ENCODE peak calls at places on chromosomes 12 and 14, in four cellular contexts. M, R, O and B are unnamed samples.

GRCh38 chr12:6936642-6937480 is 6.8 kb upstream of the RNU7-1 start:
- DNase-seq in M (no peak), R (no peak), O (no peak), B (no peak)

GRCh38 chr14:31568671-31569070 is 7.5 kb downstream of the NUBPL start:
- DNase-seq in M (no peak), R (no peak), O (no peak), B (no peak)

GRCh38 chr12:8038659-8039114 is 6.2 kb downstream of the FOXJ2 start:
- DNase-seq in M (peak; percentile 93), R (no peak), O (no peak), B (no peak)

GRCh38 chr14:34059925-34060746 is 109.3 kb upstream of the EGLN3 start:
- DNase-seq in M (peak; percentile 59), R (no peak), O (peak; percentile 70), B (no peak)

GRCh38 chr14:36915089-36915488 is 253.4 kb downstream of the PAX9 start:
- DNase-seq in M (no peak), R (no peak), O (no peak), B (no peak)

GRCh38 chr12:122111070-122111750 is 32.7 kb downstream of the MLXIP start:
- DNase-seq in M (no peak), R (peak; percentile 84), O (no peak), B (no peak)

GRCh38 chr12:105053116-105053572 is 31.1 kb downstream of the ALDH1L2 start:
- DNase-seq in M (peak; percentile 96), R (peak; percentile 23), O (peak; percentile 65), B (peak; percentile 59)

GRCh38 chr14:81302613-81303012 is 81.9 kb upstream of the GTF2A1 start:
- DNase-seq in M (no peak), R (no peak), O (no peak), B (no peak)

GRCh38 chr14:99982449-99983250 is 82.6 kb upstream of the EVL start:
- DNase-seq in M (peak; percentile 77), R (peak; percentile 28), O (peak; percentile 58), B (peak; percentile 76)

GRCh38 chr12:115351513-115352077 is 667.6 kb upstream of the TBX3 start:
- DNase-seq in M (no peak), R (no peak), O (no peak), B (no peak)

GRCh38 chr12:97386133-97386581 is 76.4 kb upstream of the RMST start:
- DNase-seq in M (no peak), R (no peak), O (no peak), B (no peak)

GRCh38 chr14:39175445-39176262 is 600 bp downstream of the PNN start:
- DNase-seq in M (no peak), R (no peak), O (no peak), B (no peak)

GRCh38 chr14:100604709-100605108 is 17.5 kb upstream of the BEGAIN start:
- DNase-seq in M (no peak), R (no peak), O (no peak), B (no peak)

GRCh38 chr12:70837026-70837425 is 83.5 kb downstream of the PTPRR start:
- DNase-seq in M (no peak), R (no peak), O (no peak), B (no peak)

GRCh38 chr14:54493293-54493692 is 4.5 kb upstream of the GMFB start:
- DNase-seq in M (no peak), R (no peak), O (no peak), B (no peak)

GRCh38 chr14:76917158-76917596 is 91.0 kb downstream of the LRRC74A start:
- DNase-seq in M (peak; percentile 87), R (no peak), O (peak; percentile 52), B (no peak)

GRCh38 chr12:8698132-8698829 is 490 bp downstream of the RIMKLB start:
- DNase-seq in M (peak; percentile 74), R (no peak), O (peak; percentile 64), B (peak; percentile 31)

GRCh38 chr12:2057041-2057792 is 4.4 kb downstream of the CACNA1C start:
- DNase-seq in M (peak; percentile 82), R (no peak), O (peak; percentile 77), B (no peak)

GRCh38 chr12:2988494-2988893 is 29.3 kb downstream of the TEAD4 start:
- DNase-seq in M (no peak), R (no peak), O (no peak), B (no peak)

GRCh38 chr12:100359822-100360221 is 2.9 kb downstream of the SLC17A8 start:
- DNase-seq in M (no peak), R (no peak), O (no peak), B (no peak)

GRCh38 chr12:38144601-38145436 is 171.8 kb upstream of the ALG10B start:
- DNase-seq in M (no peak), R (no peak), O (no peak), B (no peak)

GRCh38 chr12:50550530-50551223 is 45.9 kb downstream of the DIP2B start:
- DNase-seq in M (no peak), R (no peak), O (peak; percentile 46), B (no peak)

GRCh38 chr12:28290262-28290661 is 100.0 kb downstream of the CCDC91 start:
- DNase-seq in M (no peak), R (no peak), O (no peak), B (no peak)

GRCh38 chr12:4539167-4539870 is 629 bp downstream of the RAD51AP1 start:
- DNase-seq in M (no peak), R (no peak), O (no peak), B (no peak)

GRCh38 chr12:26473291-26473690 is 277.9 kb downstream of the SSPN start:
- DNase-seq in M (no peak), R (no peak), O (no peak), B (no peak)

GRCh38 chr14:21071225-21072041 is 1.3 kb downstream of the ARHGEF40 start:
- DNase-seq in M (peak; percentile 90), R (no peak), O (peak; percentile 90), B (peak; percentile 39)

GRCh38 chr12:71521125-71521524 is 81.5 kb downstream of the LGR5 start:
- DNase-seq in M (no peak), R (no peak), O (no peak), B (no peak)

GRCh38 chr14:88227693-88228092 is 95.4 kb downstream of the KCNK10 start:
- DNase-seq in M (no peak), R (no peak), O (no peak), B (no peak)

GRCh38 chr12:6443361-6443983 is 1.3 kb upstream of the CD27 start:
- DNase-seq in M (no peak), R (no peak), O (no peak), B (no peak)

GRCh38 chr12:93767524-93767863 is 90.3 kb downstream of the CRADD start:
- DNase-seq in M (no peak), R (no peak), O (no peak), B (no peak)

GRCh38 chr14:73457935-73458218 is 469 bp downstream of the NUMB start:
- DNase-seq in M (peak; percentile 64), R (no peak), O (no peak), B (no peak)
- H3K4me1 ChIP-seq in M (peaks cover 25% of the 10 kb centered on the region), R (peaks cover 48% of the 10 kb centered on the region), O (no peaks in the 10 kb centered on the region), B (peaks cover 26% of the 10 kb centered on the region)

GRCh38 chr12:64528616-64529015 is 76.7 kb downstream of the TBK1 start:
- DNase-seq in M (no peak), R (no peak), O (no peak), B (no peak)
- H3K4me3 ChIP-seq in M (no peak overlapping the region), R (no peak overlapping the region), O (no peak overlapping the region), B (no peak overlapping the region)

GRCh38 chr12:55830601-55831406 is 1.4 kb upstream of the DNAJC14 start:
- DNase-seq in M (peak; percentile 82), R (no peak), O (peak; percentile 85), B (peak; percentile 20)
- H3K4me1 ChIP-seq in M (peaks cover 23% of the 10 kb centered on the region), R (peaks cover 27% of the 10 kb centered on the region), O (no peaks in the 10 kb centered on the region), B (peaks cover 43% of the 10 kb centered on the region)

GRCh38 chr12:68612675-68613074 is 2.0 kb downstream of the RAP1B start:
- DNase-seq in M (no peak), R (no peak), O (no peak), B (peak; percentile 49)

GRCh38 chr12:68613209-68613904 is 2.7 kb downstream of the RAP1B start:
- DNase-seq in M (no peak), R (no peak), O (no peak), B (peak; percentile 22)

GRCh38 chr12:68612245-68612644 is 1.5 kb downstream of the RAP1B start:
- DNase-seq in M (no peak), R (no peak), O (no peak), B (no peak)

GRCh38 chr12:68614105-68614679 is 3.5 kb downstream of the RAP1B start:
- DNase-seq in M (no peak), R (no peak), O (no peak), B (no peak)

DNA sequence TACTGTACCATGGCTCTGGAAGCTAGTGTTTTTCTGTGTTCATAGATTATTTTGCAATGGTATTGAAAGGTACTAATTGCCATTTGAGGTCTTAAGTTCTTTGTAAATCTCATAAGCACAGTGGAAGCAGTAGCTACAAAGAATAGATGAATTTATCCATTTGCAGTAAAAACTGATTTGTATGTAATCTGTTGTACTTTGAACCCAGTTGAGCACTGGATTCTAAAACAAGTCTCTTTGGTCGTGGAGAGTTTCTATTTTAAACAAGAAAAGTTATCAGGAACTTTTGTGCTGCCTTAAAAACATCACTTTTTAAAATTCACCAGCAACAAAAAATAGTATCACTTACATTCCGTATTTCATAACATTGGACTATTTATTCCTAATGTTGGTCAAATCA is 4.1 kb downstream of the RAP1B start:
- DNase-seq in M (no peak), R (no peak), O (no peak), B (no peak)
- H3K4me3 ChIP-seq in M (peak overlapping the region; percentile 23), R (no peak overlapping the region), O (no peak overlapping the region), B (peak overlapping the region; percentile 64)

DNA sequence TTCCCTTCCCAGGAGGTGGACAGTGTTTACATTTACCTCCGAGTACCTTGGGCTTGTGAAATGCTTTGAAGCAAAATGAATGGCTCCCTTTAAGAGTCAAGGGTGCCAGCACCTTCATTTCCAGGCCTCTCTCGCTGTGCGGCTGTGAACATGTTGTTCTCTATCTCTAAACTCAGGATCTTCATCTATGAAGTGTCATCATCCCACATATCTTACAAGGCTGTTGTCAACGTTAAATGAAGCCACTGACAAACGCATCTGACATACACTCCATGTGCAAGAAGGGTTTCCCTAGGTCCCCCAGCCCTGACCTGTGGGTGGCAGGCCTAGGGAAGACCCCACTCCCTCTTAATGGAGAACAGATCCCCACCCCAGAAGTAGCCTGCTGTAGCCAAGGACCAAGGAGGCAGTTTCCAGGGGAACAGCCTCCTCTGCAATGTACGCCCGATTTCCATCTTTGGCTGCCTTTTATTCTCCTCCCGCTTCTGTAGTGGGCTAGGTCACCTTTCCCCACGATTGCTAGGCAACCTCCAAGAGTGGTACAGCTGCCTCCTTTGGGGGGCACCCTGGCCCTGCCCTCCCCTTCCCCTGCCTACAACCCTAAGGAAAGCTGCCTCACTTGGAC is 7.6 kb downstream of the ACTN1 start:
- DNase-seq in M (no peak), R (no peak), O (no peak), B (no peak)
- H3K4me1 ChIP-seq in M (peaks cover 7% of the 10 kb centered on the region), R (peaks cover 77% of the 10 kb centered on the region), O (peaks cover 44% of the 10 kb centered on the region), B (peaks cover 72% of the 10 kb centered on the region)

GRCh38 chr14:93703941-93704340 is 84.3 kb downstream of the PRIMA1 start:
- DNase-seq in M (peak; percentile 28), R (no peak), O (no peak), B (no peak)

GRCh38 chr14:93702946-93703345 is 85.3 kb downstream of the PRIMA1 start:
- DNase-seq in M (no peak), R (no peak), O (no peak), B (no peak)

GRCh38 chr14:93705513-93706156 is 82.7 kb downstream of the PRIMA1 start:
- DNase-seq in M (peak; percentile 7), R (no peak), O (no peak), B (no peak)

GRCh38 chr14:93700928-93701327 is 87.4 kb downstream of the PRIMA1 start:
- DNase-seq in M (no peak), R (no peak), O (no peak), B (no peak)

GRCh38 chr14:93701562-93701961 is 86.7 kb downstream of the PRIMA1 start:
- DNase-seq in M (no peak), R (no peak), O (no peak), B (no peak)
- H3K4me3 ChIP-seq in M (no peak overlapping the region), R (no peak overlapping the region), O (no peak overlapping the region), B (no peak overlapping the region)